ENCODE peak calls at places on chromosomes 1 and 21, in seven cellular contexts. One of them, this sample, is unnamed.

GRCh38 chr1:41656088-41656487 is 171.6 kb upstream of the EDN2 start:
- DNase-seq in tibial nerve: no peak
- DNase-seq in astrocyte: no peak
- DNase-seq in NCI-H82: no peak
- DNase-seq in Right ventricle myocardium inferior: no peak
- DNase-seq in NCI-H146: no peak
- DNase-seq in GDM1: peak; percentile 16
- DNase-seq in this sample: no peak

GRCh38 chr1:155176544-155177071 is 3.0 kb downstream of the TRIM46 start:
- DNase-seq in tibial nerve: peak; percentile 93
- DNase-seq in astrocyte: no peak
- DNase-seq in NCI-H82: peak; percentile 89
- DNase-seq in Right ventricle myocardium inferior: peak; percentile 91
- DNase-seq in NCI-H146: peak; percentile 74
- DNase-seq in GDM1: peak; percentile 52
- DNase-seq in this sample: no peak

GRCh38 chr1:1353389-1354151 is 4.4 kb upstream of the DVL1 start:
- DNase-seq in tibial nerve: no peak
- DNase-seq in astrocyte: no peak
- DNase-seq in NCI-H82: peak; percentile 48
- DNase-seq in Right ventricle myocardium inferior: peak; percentile 60
- DNase-seq in NCI-H146: no peak
- DNase-seq in GDM1: no peak
- DNase-seq in this sample: no peak

GRCh38 chr1:75171876-75172275 is 37.7 kb downstream of the LHX8 start:
- DNase-seq in tibial nerve: no peak
- DNase-seq in astrocyte: no peak
- DNase-seq in NCI-H82: no peak
- DNase-seq in Right ventricle myocardium inferior: no peak
- DNase-seq in NCI-H146: no peak
- DNase-seq in GDM1: no peak
- DNase-seq in this sample: no peak

GRCh38 chr1:178806665-178807300 is 64.1 kb downstream of the ANGPTL1 start:
- DNase-seq in tibial nerve: no peak
- DNase-seq in astrocyte: no peak
- DNase-seq in NCI-H82: no peak
- DNase-seq in Right ventricle myocardium inferior: no peak
- DNase-seq in NCI-H146: no peak
- DNase-seq in GDM1: no peak
- DNase-seq in this sample: no peak

GRCh38 chr1:5832916-5833895 is 159.0 kb downstream of the NPHP4 start:
- DNase-seq in tibial nerve: no peak
- DNase-seq in astrocyte: no peak
- DNase-seq in NCI-H82: no peak
- DNase-seq in Right ventricle myocardium inferior: no peak
- DNase-seq in NCI-H146: no peak
- DNase-seq in GDM1: no peak
- DNase-seq in this sample: no peak

GRCh38 chr1:167832693-167833092 is 81.2 kb downstream of the ADCY10 start:
- DNase-seq in tibial nerve: no peak
- DNase-seq in astrocyte: no peak
- DNase-seq in NCI-H82: no peak
- DNase-seq in Right ventricle myocardium inferior: no peak
- DNase-seq in NCI-H146: no peak
- DNase-seq in GDM1: no peak
- DNase-seq in this sample: no peak

GRCh38 chr1:20109223-20109856 is 10.0 kb downstream of the PLA2G2D start:
- DNase-seq in tibial nerve: no peak
- DNase-seq in astrocyte: no peak
- DNase-seq in NCI-H82: no peak
- DNase-seq in Right ventricle myocardium inferior: no peak
- DNase-seq in NCI-H146: no peak
- DNase-seq in GDM1: no peak
- DNase-seq in this sample: no peak

GRCh38 chr1:57857809-57858208 is 433.9 kb upstream of the DAB1 start:
- DNase-seq in tibial nerve: no peak
- DNase-seq in astrocyte: no peak
- DNase-seq in NCI-H82: no peak
- DNase-seq in Right ventricle myocardium inferior: no peak
- DNase-seq in NCI-H146: no peak
- DNase-seq in GDM1: no peak
- DNase-seq in this sample: no peak

GRCh38 chr1:50720457-50721053 is 239.5 kb downstream of the FAF1 start:
- DNase-seq in tibial nerve: no peak
- DNase-seq in astrocyte: no peak
- DNase-seq in NCI-H82: no peak
- DNase-seq in Right ventricle myocardium inferior: no peak
- DNase-seq in NCI-H146: no peak
- DNase-seq in GDM1: no peak
- DNase-seq in this sample: no peak

GRCh38 chr1:198620951-198621824 is 17.7 kb upstream of the PTPRC start:
- DNase-seq in tibial nerve: no peak
- DNase-seq in astrocyte: no peak
- DNase-seq in NCI-H82: no peak
- DNase-seq in Right ventricle myocardium inferior: peak; percentile 58
- DNase-seq in NCI-H146: no peak
- DNase-seq in GDM1: peak; percentile 66
- DNase-seq in this sample: no peak

GRCh38 chr1:27634166-27634981 is 611 bp downstream of the FGR start:
- DNase-seq in tibial nerve: no peak
- DNase-seq in astrocyte: no peak
- DNase-seq in NCI-H82: no peak
- DNase-seq in Right ventricle myocardium inferior: peak; percentile 85
- DNase-seq in NCI-H146: peak; percentile 47
- DNase-seq in GDM1: peak; percentile 82
- DNase-seq in this sample: no peak

GRCh38 chr1:163072658-163073057 is 3.5 kb downstream of the RGS4 start:
- DNase-seq in tibial nerve: no peak
- DNase-seq in astrocyte: peak; percentile 73
- DNase-seq in NCI-H82: no peak
- DNase-seq in Right ventricle myocardium inferior: no peak
- DNase-seq in NCI-H146: no peak
- DNase-seq in GDM1: no peak
- DNase-seq in this sample: no peak

GRCh38 chr1:153842006-153842471 is 66.8 kb downstream of the SLC27A3 start:
- DNase-seq in tibial nerve: no peak
- DNase-seq in astrocyte: peak; percentile 21
- DNase-seq in NCI-H82: no peak
- DNase-seq in Right ventricle myocardium inferior: no peak
- DNase-seq in NCI-H146: no peak
- DNase-seq in GDM1: no peak
- DNase-seq in this sample: no peak

GRCh38 chr1:98385691-98386090 is 275.8 kb upstream of the SNX7 start:
- DNase-seq in tibial nerve: no peak
- DNase-seq in astrocyte: peak; percentile 18
- DNase-seq in NCI-H82: no peak
- DNase-seq in Right ventricle myocardium inferior: no peak
- DNase-seq in NCI-H146: no peak
- DNase-seq in GDM1: no peak
- DNase-seq in this sample: no peak

GRCh38 chr21:15005391-15005790 is 59.4 kb downstream of the NRIP1 start:
- DNase-seq in tibial nerve: no peak
- DNase-seq in astrocyte: no peak
- DNase-seq in NCI-H82: peak; percentile 61
- DNase-seq in Right ventricle myocardium inferior: no peak
- DNase-seq in NCI-H146: peak; percentile 33
- DNase-seq in GDM1: no peak
- DNase-seq in this sample: no peak

GRCh38 chr1:74162333-74162732 is 35.6 kb downstream of the LRRIQ3 start:
- DNase-seq in tibial nerve: no peak
- DNase-seq in astrocyte: no peak
- DNase-seq in NCI-H82: no peak
- DNase-seq in Right ventricle myocardium inferior: no peak
- DNase-seq in NCI-H146: no peak
- DNase-seq in GDM1: no peak
- DNase-seq in this sample: no peak

GRCh38 chr1:44962729-44963128 is 23.7 kb downstream of the EIF2B3 start:
- DNase-seq in tibial nerve: no peak
- DNase-seq in astrocyte: no peak
- DNase-seq in NCI-H82: peak; percentile 81
- DNase-seq in Right ventricle myocardium inferior: no peak
- DNase-seq in NCI-H146: peak; percentile 51
- DNase-seq in GDM1: no peak
- DNase-seq in this sample: no peak